ENCODE peak calls at places on chromosomes 1 and 21, in four cellular contexts. One of them, this sample, is unnamed.

GRCh38 chr1:159958721-159959380 is 4.8 kb upstream of the SLAMF9 start:
- DNase-seq in esophagus squamous epithelium: no peak
- DNase-seq in adrenal gland: no peak
- DNase-seq in A549: no peak
- DNase-seq in this sample: no peak

GRCh38 chr21:37673801-37674575 is 242.3 kb downstream of the KCNJ6 start:
- DNase-seq in esophagus squamous epithelium: no peak
- DNase-seq in adrenal gland: no peak
- DNase-seq in A549: no peak
- DNase-seq in this sample: no peak

GRCh38 chr21:36902793-36903192 is 63.7 kb downstream of the HLCS start:
- DNase-seq in esophagus squamous epithelium: no peak
- DNase-seq in adrenal gland: no peak
- DNase-seq in A549: no peak
- DNase-seq in this sample: no peak

GRCh38 chr1:179883739-179884138 is 1.7 kb downstream of the TOR1AIP1 start:
- DNase-seq in esophagus squamous epithelium: no peak
- DNase-seq in adrenal gland: no peak
- DNase-seq in A549: no peak
- DNase-seq in this sample: no peak

GRCh38 chr1:187794561-187794960 is 965.8 kb downstream of the PLA2G4A start:
- DNase-seq in esophagus squamous epithelium: no peak
- DNase-seq in adrenal gland: no peak
- DNase-seq in A549: no peak
- DNase-seq in this sample: no peak

GRCh38 chr1:176864211-176864610 is 300.3 kb downstream of the ASTN1 start:
- DNase-seq in esophagus squamous epithelium: no peak
- DNase-seq in adrenal gland: no peak
- DNase-seq in A549: no peak
- DNase-seq in this sample: no peak

GRCh38 chr1:162943627-162944026 is 82.7 kb upstream of the CCDC190 start:
- DNase-seq in esophagus squamous epithelium: no peak
- DNase-seq in adrenal gland: no peak
- DNase-seq in A549: no peak
- DNase-seq in this sample: no peak

GRCh38 chr1:119549719-119550141 is 42.7 kb downstream of the HSD3B1 start:
- DNase-seq in esophagus squamous epithelium: no peak
- DNase-seq in adrenal gland: peak
- DNase-seq in A549: peak
- DNase-seq in this sample: peak

GRCh38 chr1:147077523-147077922 is 94.7 kb downstream of the PRKAB2 start:
- DNase-seq in esophagus squamous epithelium: no peak
- DNase-seq in adrenal gland: no peak
- DNase-seq in A549: no peak
- DNase-seq in this sample: no peak

GRCh38 chr1:60949154-60949825 is 133.1 kb upstream of the NFIA start:
- DNase-seq in esophagus squamous epithelium: no peak
- DNase-seq in adrenal gland: no peak
- DNase-seq in A549: no peak
- DNase-seq in this sample: no peak

GRCh38 chr21:38917045-38917774 is 111.5 kb downstream of the ETS2 start:
- DNase-seq in esophagus squamous epithelium: no peak
- DNase-seq in adrenal gland: no peak
- DNase-seq in A549: no peak
- DNase-seq in this sample: no peak

GRCh38 chr1:184792450-184792969 is 37.9 kb upstream of the EDEM3 start:
- DNase-seq in esophagus squamous epithelium: no peak
- DNase-seq in adrenal gland: peak
- DNase-seq in A549: peak
- DNase-seq in this sample: peak

GRCh38 chr21:34598931-34599400 is 15.9 kb downstream of the RCAN1 start:
- DNase-seq in esophagus squamous epithelium: no peak
- DNase-seq in adrenal gland: no peak
- DNase-seq in A549: no peak
- DNase-seq in this sample: no peak

GRCh38 chr1:983736-984475 is 2.0 kb upstream of the PERM1 start:
- DNase-seq in esophagus squamous epithelium: no peak
- DNase-seq in adrenal gland: peak
- DNase-seq in A549: no peak
- DNase-seq in this sample: no peak

DNA sequence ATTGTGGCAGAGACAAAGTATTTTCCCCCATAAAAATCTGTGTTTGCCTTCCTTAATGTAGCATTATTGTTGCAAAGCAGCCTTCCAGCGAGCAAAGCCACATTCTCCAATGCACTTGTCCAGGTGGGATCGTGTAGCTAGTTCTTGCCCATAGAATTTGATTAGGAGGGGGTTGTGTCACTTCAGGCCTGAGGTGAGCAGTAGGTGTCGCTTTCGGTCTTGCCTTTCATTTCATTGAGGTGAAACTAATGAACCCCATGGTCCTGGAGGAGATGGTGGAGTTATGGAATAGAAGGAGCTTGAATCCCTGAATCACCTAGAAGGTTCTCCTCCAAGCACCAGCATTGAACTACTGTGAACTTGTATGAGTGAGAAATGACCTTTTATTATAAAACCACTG is 318.9 kb upstream of the PBX1 start:
- DNase-seq in esophagus squamous epithelium: no peak
- DNase-seq in adrenal gland: no peak
- DNase-seq in A549: peak
- DNase-seq in this sample: no peak
- TF ChIP-seq CTCF in esophagus squamous epithelium: no peak
- TF ChIP-seq CTCF in adrenal gland: no peak
- TF ChIP-seq CTCF in A549: peak
- TF ChIP-seq CTCF in this sample: peak

GRCh38 chr21:42381347-42381984 is 14.4 kb downstream of the TMPRSS3 start:
- DNase-seq in esophagus squamous epithelium: no peak
- DNase-seq in adrenal gland: no peak
- DNase-seq in A549: peak
- DNase-seq in this sample: no peak
- TF ChIP-seq CTCF in esophagus squamous epithelium: peak
- TF ChIP-seq CTCF in adrenal gland: peak
- TF ChIP-seq CTCF in A549: peak
- TF ChIP-seq CTCF in this sample: peak

GRCh38 chr21:45894107-45894810 is 87.3 kb upstream of the COL6A1 start:
- DNase-seq in esophagus squamous epithelium: no peak
- DNase-seq in adrenal gland: no peak
- DNase-seq in A549: no peak
- DNase-seq in this sample: no peak

GRCh38 chr21:45895778-45896370 is 85.7 kb upstream of the COL6A1 start:
- DNase-seq in esophagus squamous epithelium: no peak
- DNase-seq in adrenal gland: no peak
- DNase-seq in A549: no peak
- DNase-seq in this sample: no peak

GRCh38 chr21:45893166-45894106 is 88.1 kb upstream of the COL6A1 start:
- DNase-seq in esophagus squamous epithelium: no peak
- DNase-seq in adrenal gland: no peak
- DNase-seq in A549: no peak
- DNase-seq in this sample: no peak

GRCh38 chr21:45897191-45898027 is 84.2 kb upstream of the COL6A1 start:
- DNase-seq in esophagus squamous epithelium: no peak
- DNase-seq in adrenal gland: no peak
- DNase-seq in A549: no peak
- DNase-seq in this sample: no peak

DNA sequence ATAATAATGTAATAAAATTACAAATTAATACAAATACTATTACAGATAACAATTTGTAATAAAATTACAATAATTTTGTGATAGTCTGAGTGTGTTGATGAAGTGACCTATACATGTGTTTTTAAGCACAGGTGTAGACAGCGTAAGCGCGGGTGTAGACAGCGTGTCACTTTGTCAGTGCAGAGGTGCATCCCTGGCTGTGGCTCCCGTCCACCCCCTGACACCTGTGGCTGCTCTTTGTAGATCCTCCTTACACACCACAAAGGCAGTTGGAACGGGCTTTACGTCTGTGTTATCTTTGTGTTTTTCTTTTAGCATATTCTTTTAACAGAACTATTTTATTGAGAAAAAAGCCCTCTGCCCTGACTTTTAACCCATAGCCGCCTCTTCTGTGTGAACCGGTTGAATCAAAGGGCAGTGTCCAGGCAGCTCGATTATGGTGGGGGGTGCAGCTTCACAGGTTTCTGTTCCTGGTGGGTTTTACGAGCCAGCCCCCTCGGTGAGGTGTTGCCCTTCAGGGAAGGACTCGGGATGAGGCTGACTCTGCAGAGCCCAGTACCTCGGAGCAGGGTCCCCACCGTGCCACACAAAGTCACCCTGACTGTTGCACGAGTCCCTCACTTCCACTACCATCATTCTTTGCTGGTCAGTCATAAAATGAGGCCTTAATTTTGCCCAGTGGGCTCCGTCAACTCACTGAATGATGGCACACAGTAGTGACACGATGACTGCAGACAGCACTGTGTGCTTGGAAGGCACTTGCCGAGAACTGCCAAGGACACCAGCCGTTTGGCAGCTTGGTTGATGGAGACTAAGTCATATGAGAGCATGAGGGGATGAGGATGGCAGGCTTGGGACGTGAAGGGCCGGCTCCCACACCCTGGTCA is 86.4 kb upstream of the COL6A1 start:
- DNase-seq in esophagus squamous epithelium: no peak
- DNase-seq in adrenal gland: no peak
- DNase-seq in A549: no peak
- DNase-seq in this sample: no peak
- TF ChIP-seq CTCF in esophagus squamous epithelium: no peak
- TF ChIP-seq CTCF in adrenal gland: no peak
- TF ChIP-seq CTCF in A549: no peak
- TF ChIP-seq CTCF in this sample: no peak

DNA sequence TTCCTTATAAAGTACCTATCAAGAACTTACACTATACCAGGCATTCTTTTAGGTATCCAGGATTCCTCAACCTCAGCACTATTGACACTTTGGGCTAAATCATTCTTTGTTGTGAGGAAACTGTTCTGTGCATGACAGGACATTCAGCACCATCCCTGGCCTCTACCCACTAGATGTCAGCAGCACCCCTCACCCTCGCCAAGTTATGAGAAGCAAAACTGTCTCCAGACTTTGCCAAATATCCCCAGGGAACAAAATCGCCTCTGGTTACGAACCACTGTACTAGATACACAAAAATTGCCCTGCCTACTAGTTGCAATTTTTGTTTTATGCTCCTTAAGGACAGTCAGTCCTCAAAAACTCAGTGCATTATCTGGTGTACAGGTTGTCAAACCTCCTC is 35.7 kb downstream of the PALMD start:
- DNase-seq in esophagus squamous epithelium: no peak
- DNase-seq in adrenal gland: no peak
- DNase-seq in A549: no peak
- DNase-seq in this sample: no peak
- TF ChIP-seq CTCF in esophagus squamous epithelium: no peak
- TF ChIP-seq CTCF in adrenal gland: no peak
- TF ChIP-seq CTCF in A549: no peak
- TF ChIP-seq CTCF in this sample: no peak

DNA sequence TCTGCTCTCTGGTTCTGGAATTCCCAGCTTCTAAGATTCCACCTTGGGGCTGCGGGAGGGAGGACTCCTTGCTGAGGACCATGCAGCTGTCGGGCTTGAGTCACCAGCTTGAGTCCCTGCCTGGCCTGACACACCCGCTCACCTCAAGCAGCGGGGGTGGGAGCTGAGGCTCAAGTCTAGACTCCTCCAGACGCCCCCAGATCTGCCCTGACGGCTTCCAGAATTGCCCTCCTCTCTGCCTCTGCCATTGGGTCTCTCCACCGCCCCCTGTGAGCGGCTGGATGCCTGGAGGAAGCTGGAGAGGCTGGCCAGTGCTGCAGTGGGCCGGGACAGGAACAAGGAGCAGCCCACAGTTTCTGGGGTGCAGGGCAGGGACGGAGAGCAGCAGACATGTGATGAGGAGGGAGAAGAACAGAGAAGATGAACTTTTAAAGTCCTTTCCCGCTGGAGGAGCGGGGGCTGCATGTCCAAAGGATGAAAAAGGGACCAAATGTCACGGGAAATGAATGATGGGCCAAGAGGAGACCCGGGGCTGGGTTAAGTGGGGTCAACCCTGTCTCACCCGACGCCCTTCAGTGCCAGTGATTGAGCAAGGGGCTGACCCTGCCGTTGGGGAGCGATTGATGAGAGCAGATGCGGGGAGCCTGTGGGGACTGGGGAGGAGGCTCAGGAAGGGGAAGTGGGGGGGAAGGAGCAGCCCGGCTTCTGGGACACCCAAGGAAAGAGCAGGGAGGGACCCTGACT is 13.5 kb downstream of the CRABP2 start:
- DNase-seq in esophagus squamous epithelium: no peak
- DNase-seq in adrenal gland: no peak
- DNase-seq in A549: peak
- DNase-seq in this sample: no peak
- TF ChIP-seq CTCF in esophagus squamous epithelium: no peak
- TF ChIP-seq CTCF in adrenal gland: no peak
- TF ChIP-seq CTCF in A549: no peak
- TF ChIP-seq CTCF in this sample: peak